ENCODE peak calls at places on chromosomes 6 and 20, in ten cellular contexts. One of them, this sample, is unnamed.

GRCh38 chr20:57531986-57532566 is 7.1 kb upstream of the CTCFL start:
- ATAC-seq in left colon: peak; percentile 81
- ATAC-seq in left lobe of liver: peak; percentile 72
- ATAC-seq in PC-3: no peak
- ATAC-seq in lower lobe of right lung: no peak
- ATAC-seq in activated naive CD4-positive, alpha-beta T cell treated with anti-CD3 and anti-CD28 coated beads, Interleukin-2, amount 50 U/mL, for 72 hours: no peak
- ATAC-seq in sciatic nerve: no peak
- ATAC-seq in left lung: no peak
- ATAC-seq in activated CD4-positive, alpha-beta T cell treated with anti-CD3 and anti-CD28 coated beads for 36 hours: no peak
- ATAC-seq in K562: no peak
- ATAC-seq in this sample: no peak

GRCh38 chr6:144581807-144582537 is 296.8 kb downstream of the UTRN start:
- ATAC-seq in left colon: peak; percentile 76
- ATAC-seq in left lobe of liver: peak; percentile 82
- ATAC-seq in PC-3: peak; percentile 49
- ATAC-seq in lower lobe of right lung: peak; percentile 58
- ATAC-seq in activated naive CD4-positive, alpha-beta T cell treated with anti-CD3 and anti-CD28 coated beads, Interleukin-2, amount 50 U/mL, for 72 hours: no peak
- ATAC-seq in sciatic nerve: peak; percentile 91
- ATAC-seq in left lung: peak; percentile 72
- ATAC-seq in activated CD4-positive, alpha-beta T cell treated with anti-CD3 and anti-CD28 coated beads for 36 hours: no peak
- ATAC-seq in K562: peak; percentile 85
- ATAC-seq in this sample: peak; percentile 37

GRCh38 chr20:6630494-6630893 is 137.0 kb upstream of the BMP2 start:
- ATAC-seq in left colon: peak; percentile 20
- ATAC-seq in left lobe of liver: no peak
- ATAC-seq in PC-3: no peak
- ATAC-seq in lower lobe of right lung: no peak
- ATAC-seq in activated naive CD4-positive, alpha-beta T cell treated with anti-CD3 and anti-CD28 coated beads, Interleukin-2, amount 50 U/mL, for 72 hours: no peak
- ATAC-seq in sciatic nerve: no peak
- ATAC-seq in left lung: no peak
- ATAC-seq in activated CD4-positive, alpha-beta T cell treated with anti-CD3 and anti-CD28 coated beads for 36 hours: no peak
- ATAC-seq in K562: no peak
- ATAC-seq in this sample: no peak

GRCh38 chr6:168095741-168096250 is 16.8 kb upstream of the FRMD1 start:
- ATAC-seq in left colon: no peak
- ATAC-seq in left lobe of liver: no peak
- ATAC-seq in PC-3: no peak
- ATAC-seq in lower lobe of right lung: no peak
- ATAC-seq in activated naive CD4-positive, alpha-beta T cell treated with anti-CD3 and anti-CD28 coated beads, Interleukin-2, amount 50 U/mL, for 72 hours: no peak
- ATAC-seq in sciatic nerve: no peak
- ATAC-seq in left lung: no peak
- ATAC-seq in activated CD4-positive, alpha-beta T cell treated with anti-CD3 and anti-CD28 coated beads for 36 hours: no peak
- ATAC-seq in K562: no peak
- ATAC-seq in this sample: no peak

GRCh38 chr6:4274382-4275082 is 139.2 kb upstream of the ECI2 start:
- ATAC-seq in left colon: no peak
- ATAC-seq in left lobe of liver: no peak
- ATAC-seq in PC-3: no peak
- ATAC-seq in lower lobe of right lung: no peak
- ATAC-seq in activated naive CD4-positive, alpha-beta T cell treated with anti-CD3 and anti-CD28 coated beads, Interleukin-2, amount 50 U/mL, for 72 hours: no peak
- ATAC-seq in sciatic nerve: no peak
- ATAC-seq in left lung: no peak
- ATAC-seq in activated CD4-positive, alpha-beta T cell treated with anti-CD3 and anti-CD28 coated beads for 36 hours: no peak
- ATAC-seq in K562: peak; percentile 63
- ATAC-seq in this sample: no peak

GRCh38 chr6:136334853-136335252 is 45.2 kb upstream of the BCLAF1 start:
- ATAC-seq in left colon: no peak
- ATAC-seq in left lobe of liver: no peak
- ATAC-seq in PC-3: no peak
- ATAC-seq in lower lobe of right lung: no peak
- ATAC-seq in activated naive CD4-positive, alpha-beta T cell treated with anti-CD3 and anti-CD28 coated beads, Interleukin-2, amount 50 U/mL, for 72 hours: no peak
- ATAC-seq in sciatic nerve: no peak
- ATAC-seq in left lung: no peak
- ATAC-seq in activated CD4-positive, alpha-beta T cell treated with anti-CD3 and anti-CD28 coated beads for 36 hours: no peak
- ATAC-seq in K562: peak; percentile 81
- ATAC-seq in this sample: no peak

GRCh38 chr6:105199711-105200110 is 19.9 kb upstream of the POPDC3 start:
- ATAC-seq in left colon: no peak
- ATAC-seq in left lobe of liver: peak; percentile 49
- ATAC-seq in PC-3: no peak
- ATAC-seq in lower lobe of right lung: no peak
- ATAC-seq in activated naive CD4-positive, alpha-beta T cell treated with anti-CD3 and anti-CD28 coated beads, Interleukin-2, amount 50 U/mL, for 72 hours: no peak
- ATAC-seq in sciatic nerve: no peak
- ATAC-seq in left lung: no peak
- ATAC-seq in activated CD4-positive, alpha-beta T cell treated with anti-CD3 and anti-CD28 coated beads for 36 hours: no peak
- ATAC-seq in K562: no peak
- ATAC-seq in this sample: no peak

GRCh38 chr6:37006793-37007339 is 1.4 kb downstream of the FGD2 start:
- ATAC-seq in left colon: no peak
- ATAC-seq in left lobe of liver: no peak
- ATAC-seq in PC-3: no peak
- ATAC-seq in lower lobe of right lung: no peak
- ATAC-seq in activated naive CD4-positive, alpha-beta T cell treated with anti-CD3 and anti-CD28 coated beads, Interleukin-2, amount 50 U/mL, for 72 hours: no peak
- ATAC-seq in sciatic nerve: no peak
- ATAC-seq in left lung: no peak
- ATAC-seq in activated CD4-positive, alpha-beta T cell treated with anti-CD3 and anti-CD28 coated beads for 36 hours: no peak
- ATAC-seq in K562: no peak
- ATAC-seq in this sample: peak; percentile 4

GRCh38 chr6:39561536-39562266 is 163.5 kb downstream of the KIF6 start:
- ATAC-seq in left colon: no peak
- ATAC-seq in left lobe of liver: peak; percentile 90
- ATAC-seq in PC-3: no peak
- ATAC-seq in lower lobe of right lung: peak; percentile 88
- ATAC-seq in activated naive CD4-positive, alpha-beta T cell treated with anti-CD3 and anti-CD28 coated beads, Interleukin-2, amount 50 U/mL, for 72 hours: no peak
- ATAC-seq in sciatic nerve: peak; percentile 20
- ATAC-seq in left lung: peak; percentile 83
- ATAC-seq in activated CD4-positive, alpha-beta T cell treated with anti-CD3 and anti-CD28 coated beads for 36 hours: no peak
- ATAC-seq in K562: no peak
- ATAC-seq in this sample: no peak